ENCODE peak calls at places on chromosomes 1 and 21, in nine cellular contexts. F is NCI-H1105 treated with DMSO at 0.1 percent for 48 hours, O is lower leg skin, H is cardiac muscle cell, U is GM03348, Y is transverse colon, B is HL-60, R is PC-3, D is HT1080. P is an unnamed sample.
A peak's percentile ranks its signal among the peaks of the same experiment; 100 is the strongest.

GRCh38 chr1:159908255-159908905 is 8.4 kb upstream of the CFAP45 start:
- DNase-seq in H (no peak), O (no peak), U (no peak), R (no peak), B (no peak), D (no peak), Y (no peak), F (no peak), P (no peak)

GRCh38 chr1:173267453-173267945 is 60.4 kb upstream of the TNFSF4 start:
- DNase-seq in Y (no peak), H (no peak), D (peak; percentile 66), O (no peak), U (peak; percentile 60), B (no peak), R (peak; percentile 95), F (no peak), P (peak; percentile 25)

GRCh38 chr1:118487091-118487490 is 302.1 kb upstream of the SPAG17 start:
- DNase-seq in R (no peak), B (no peak), F (no peak), U (no peak), D (no peak), H (no peak), Y (no peak), O (no peak), P (peak; percentile 67)

GRCh38 chr1:38119000-38119399 is 72.4 kb upstream of the POU3F1 start:
- DNase-seq in Y (no peak), B (no peak), F (no peak), R (no peak), O (no peak), U (no peak), D (no peak), H (no peak), P (no peak)

GRCh38 chr1:234776875-234777849 is 167.2 kb upstream of the IRF2BP2 start:
- DNase-seq in R (peak; percentile 3), Y (no peak), O (no peak), B (no peak), D (peak; percentile 5), U (no peak), H (no peak), F (no peak), P (no peak)

GRCh38 chr1:246142320-246142893 is 364.7 kb downstream of the SMYD3 start:
- DNase-seq in O (no peak), F (no peak), B (no peak), H (no peak), D (peak; percentile 89), Y (no peak), U (peak; percentile 73), R (peak; percentile 98), P (peak; percentile 97)

GRCh38 chr1:247401310-247402098 is 14.5 kb upstream of the NLRP3 start:
- DNase-seq in B (no peak), H (no peak), D (peak; percentile 26), U (no peak), Y (peak; percentile 64), F (peak; percentile 1), R (peak; percentile 98), O (no peak), P (no peak)

GRCh38 chr1:33836911-33837310 is 27.0 kb upstream of the HMGB4 start:
- DNase-seq in O (no peak), H (no peak), F (no peak), Y (no peak), R (no peak), B (no peak), D (no peak), U (no peak), P (peak; percentile 6)

GRCh38 chr1:203286161-203286984 is 18.9 kb upstream of the BTG2 start:
- DNase-seq in O (no peak), U (no peak), Y (peak; percentile 69), D (no peak), F (no peak), R (no peak), H (peak; percentile 36), B (peak; percentile 54), P (peak; percentile 64)

GRCh38 chr1:154970631-154971340 is at the start of gene SHC1:
- DNase-seq in D (peak; percentile 96), Y (peak; percentile 89), H (peak; percentile 87), F (no peak), O (peak; percentile 93), U (peak; percentile 96), B (no peak), R (peak; percentile 81), P (peak; percentile 87)

GRCh38 chr21:45632897-45633260 is 10.6 kb upstream of the PCBP3 start:
- DNase-seq in U (no peak), B (no peak), O (no peak), D (no peak), Y (no peak), H (no peak), F (no peak), R (no peak), P (no peak)

GRCh38 chr1:188240772-188241406 is 1412.1 kb downstream of the PLA2G4A start:
- DNase-seq in F (no peak), D (no peak), B (no peak), U (no peak), O (no peak), H (no peak), Y (no peak), R (no peak), P (no peak)

GRCh38 chr1:232450626-232451025 is 179.3 kb downstream of the SIPA1L2 start:
- DNase-seq in O (no peak), H (no peak), F (no peak), D (no peak), Y (no peak), U (no peak), R (peak; percentile 45), B (no peak), P (no peak)

GRCh38 chr1:177287237-177287636 is 116.5 kb downstream of the BRINP2 start:
- DNase-seq in H (no peak), B (no peak), U (no peak), R (no peak), O (no peak), Y (no peak), F (no peak), D (no peak), P (no peak)

GRCh38 chr1:51330331-51331201 is at the start of gene TTC39A:
- DNase-seq in B (no peak), R (no peak), O (no peak), Y (no peak), U (peak; percentile 57), D (no peak), H (peak; percentile 46), F (peak; percentile 37), P (no peak)